ENCODE peak calls at places on chromosomes 12 and 14, in seven cellular contexts. N is CD8-positive, alpha-beta T cell; T is gastrocnemius medialis; A is kidney epithelial cell; W is body of pancreas; J is HFF-Myc; M is AG04450. Q is an unnamed sample.

GRCh38 chr14:106879241-106879640 is 1352.9 kb downstream of the TMEM121 start:
- DNase-seq in N (peak), T (no peak), A (no peak), W (peak), J (no peak), M (no peak), Q (peak)

GRCh38 chr14:49686425-49686824 is 1.6 kb downstream of the POLE2 start:
- DNase-seq in N (no peak), T (no peak), A (no peak), W (no peak), J (no peak), M (no peak), Q (no peak)

GRCh38 chr12:30902001-30902400 is 24.5 kb upstream of the TSPAN11 start:
- DNase-seq in N (no peak), T (no peak), A (no peak), W (no peak), J (no peak), M (no peak), Q (no peak)

GRCh38 chr12:67633708-67634107 is 14.8 kb upstream of the DYRK2 start:
- DNase-seq in N (no peak), T (peak), A (no peak), W (no peak), J (no peak), M (no peak), Q (no peak)

GRCh38 chr12:15706010-15706676 is 83.0 kb downstream of the EPS8 start:
- DNase-seq in N (no peak), T (no peak), A (no peak), W (peak), J (no peak), M (no peak), Q (peak)

GRCh38 chr14:68695326-68695768 is 97.5 kb downstream of the ZFP36L1 start:
- DNase-seq in N (peak), T (peak), A (peak), W (no peak), J (peak), M (peak), Q (peak)

GRCh38 chr12:132872975-132873421 is 14.4 kb downstream of the CHFR start:
- DNase-seq in N (peak), T (no peak), A (no peak), W (no peak), J (no peak), M (no peak), Q (no peak)

GRCh38 chr12:124370384-124370783 is 75.5 kb downstream of the RFLNA start:
- DNase-seq in N (no peak), T (no peak), A (no peak), W (no peak), J (no peak), M (no peak), Q (no peak)

GRCh38 chr14:31982642-31983041 is 94.5 kb upstream of the ARHGAP5 start:
- DNase-seq in N (no peak), T (no peak), A (no peak), W (no peak), J (no peak), M (no peak), Q (no peak)

GRCh38 chr12:47988073-47989022 is 15.9 kb downstream of the COL2A1 start:
- DNase-seq in N (no peak), T (no peak), A (peak), W (no peak), J (no peak), M (no peak), Q (no peak)

GRCh38 chr14:24974591-24975374 is 75.2 kb downstream of the STXBP6 start:
- DNase-seq in N (no peak), T (no peak), A (no peak), W (no peak), J (no peak), M (no peak), Q (no peak)

GRCh38 chr12:92775416-92775815 is 72.6 kb downstream of the PLEKHG7 start:
- DNase-seq in N (no peak), T (no peak), A (no peak), W (no peak), J (no peak), M (no peak), Q (no peak)

GRCh38 chr12:70393787-70394519 is 27.9 kb downstream of the KCNMB4 start:
- DNase-seq in N (no peak), T (no peak), A (peak), W (no peak), J (no peak), M (no peak), Q (no peak)

DNA sequence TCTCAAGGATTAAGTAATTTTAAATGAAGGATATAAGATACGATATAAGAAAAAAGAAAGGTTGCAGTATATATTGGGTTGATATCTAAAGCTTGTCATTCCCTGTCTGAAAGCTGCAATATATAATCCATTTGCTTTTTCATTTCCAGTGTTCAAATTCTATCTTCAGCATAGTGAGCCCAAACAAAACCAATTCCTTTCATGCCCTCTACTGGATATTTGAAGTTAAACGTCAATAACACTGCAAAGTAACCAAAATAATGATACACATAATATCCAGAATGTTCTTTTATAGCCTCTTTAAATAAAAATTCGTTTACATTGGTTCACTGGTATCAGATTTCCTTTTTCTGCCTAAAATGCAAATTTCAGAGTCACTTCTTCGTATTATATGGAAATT is 64.5 kb upstream of the DAAM1 start:
- DNase-seq in N (no peak), T (no peak), A (no peak), W (no peak), J (no peak), M (no peak), Q (no peak)
- TF ChIP-seq CTCF in N (no peak), T (no peak), A (peak), W (peak), J (peak), M (peak), Q (no peak)

GRCh38 chr14:88233915-88234314 is 89.2 kb downstream of the KCNK10 start:
- DNase-seq in N (no peak), T (no peak), A (no peak), W (no peak), J (peak), M (no peak), Q (peak)
- TF ChIP-seq CTCF in N (no peak), T (no peak), A (peak), W (no peak), J (peak), M (peak), Q (peak)

GRCh38 chr14:22427771-22428228 is 161.2 kb downstream of the DAD1 start:
- DNase-seq in N (no peak), T (peak), A (no peak), W (peak), J (no peak), M (no peak), Q (no peak)
- TF ChIP-seq CTCF in N (no peak), T (no peak), A (no peak), W (no peak), J (no peak), M (no peak), Q (no peak)

DNA sequence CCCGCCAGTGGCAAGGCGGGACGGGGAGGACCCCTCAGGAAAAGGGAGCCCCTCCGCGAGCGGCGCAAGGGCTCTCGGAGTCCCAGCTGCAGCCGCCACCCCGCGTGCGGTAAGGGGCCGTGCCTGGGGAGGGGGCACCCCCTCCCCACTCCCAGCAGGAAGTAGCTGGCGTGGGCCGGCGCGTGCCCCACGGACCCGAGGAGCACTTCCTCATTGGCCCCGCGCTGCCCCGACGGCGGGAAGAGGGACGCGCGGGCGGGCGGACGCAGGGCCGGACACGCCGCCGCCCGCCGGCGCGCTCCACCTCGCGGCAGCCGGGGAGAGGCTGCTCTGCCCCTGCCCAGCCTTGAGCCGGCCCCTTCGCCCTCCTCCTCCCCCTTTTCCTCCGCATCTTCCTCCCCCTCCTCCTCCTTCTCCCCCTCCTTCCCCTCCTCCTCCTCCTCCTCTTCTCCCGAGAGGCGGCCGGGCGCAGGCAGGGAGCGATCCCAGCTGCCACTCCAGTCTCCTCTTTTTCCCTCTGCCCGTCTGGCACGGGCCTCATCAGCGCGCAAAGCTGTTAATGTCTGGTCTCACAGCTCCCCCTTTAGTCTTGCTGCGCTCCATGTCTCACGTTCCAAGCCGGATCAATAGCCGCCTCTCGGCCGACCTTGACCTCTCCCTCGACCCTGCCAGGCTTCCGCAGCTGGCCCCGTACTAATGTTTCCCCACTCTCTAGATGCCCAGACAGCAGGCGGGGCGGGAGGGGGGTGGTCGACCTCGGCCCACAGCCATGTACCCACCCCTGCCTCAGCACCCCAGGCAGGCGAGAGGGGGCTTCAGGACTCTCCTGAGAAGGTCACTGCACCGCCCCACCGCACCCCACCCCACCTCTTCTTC is 2.6 kb upstream of the BCL11B start:
- DNase-seq in N (peak), T (no peak), A (peak), W (peak), J (peak), M (no peak), Q (peak)
- TF ChIP-seq CTCF in N (peak), T (no peak), A (peak), W (peak), J (peak), M (peak), Q (no peak)

Q was measured in Calu3.